ENCODE peak calls at places on chromosomes 12 and 14, in five cellular contexts. C is transverse colon, J is heart left ventricle, G is GM12892, Z is stomach. T is an unnamed sample.

GRCh38 chr12:48034835-48035805 is 30.8 kb upstream of the COL2A1 start:
- DNase-seq in C (no peak), J (no peak), Z (no peak), G (no peak), T (no peak)

GRCh38 chr12:87509233-87509820 is 519.9 kb downstream of the C12orf50 start:
- DNase-seq in J (no peak), C (no peak), Z (no peak), G (no peak), T (no peak)

GRCh38 chr14:106872619-106873446 is 1346.5 kb downstream of the TMEM121 start:
- DNase-seq in Z (peak; percentile 93), J (peak; percentile 20), G (no peak), C (peak; percentile 94), T (no peak)

GRCh38 chr12:106045251-106045674 is 93.5 kb downstream of the NUAK1 start:
- DNase-seq in Z (no peak), C (no peak), J (no peak), G (no peak), T (no peak)

GRCh38 chr12:122995503-122996187 is 15.2 kb downstream of the ARL6IP4 start:
- DNase-seq in Z (no peak), J (no peak), G (no peak), C (no peak), T (no peak)

GRCh38 chr12:104673294-104674062 is 216.7 kb downstream of the CHST11 start:
- DNase-seq in C (no peak), G (no peak), Z (no peak), J (no peak), T (no peak)

GRCh38 chr12:108304633-108305032 is 34.5 kb downstream of the CMKLR1 start:
- DNase-seq in C (no peak), G (no peak), J (no peak), Z (no peak), T (no peak)

GRCh38 chr14:22928237-22929103 is 706 bp downstream of the PRMT5 start:
- DNase-seq in J (no peak), G (no peak), C (no peak), Z (no peak), T (no peak)

GRCh38 chr12:115798309-115798917 is 479.1 kb downstream of the MED13L start:
- DNase-seq in Z (no peak), G (no peak), C (no peak), J (no peak), T (no peak)

GRCh38 chr12:50527086-50527726 is 22.4 kb downstream of the DIP2B start:
- DNase-seq in C (no peak), J (no peak), G (no peak), Z (no peak), T (no peak)

GRCh38 chr14:78764240-78764639 is 594.1 kb downstream of the NRXN3 start:
- DNase-seq in Z (no peak), C (no peak), J (no peak), G (no peak), T (no peak)

GRCh38 chr12:114679452-114679875 is 4.5 kb downstream of the TBX3 start:
- DNase-seq in G (no peak), Z (no peak), C (no peak), J (no peak), T (no peak)

GRCh38 chr12:69949324-69949723 is 124.3 kb downstream of the MYRFL start:
- DNase-seq in C (no peak), Z (no peak), J (no peak), G (no peak), T (no peak)

GRCh38 chr14:38339704-38340103 is 83.8 kb upstream of the CLEC14A start:
- DNase-seq in C (no peak), G (no peak), Z (no peak), J (no peak), T (no peak)

GRCh38 chr14:67241416-67242362 is at the start of gene PALS1:
- DNase-seq in J (no peak), C (no peak), Z (no peak), G (peak; percentile 34), T (no peak)
- TF ChIP-seq POLR2A in J (no peak), C (peak; percentile 66), Z (no peak), G (no peak), T (no peak)

DNA sequence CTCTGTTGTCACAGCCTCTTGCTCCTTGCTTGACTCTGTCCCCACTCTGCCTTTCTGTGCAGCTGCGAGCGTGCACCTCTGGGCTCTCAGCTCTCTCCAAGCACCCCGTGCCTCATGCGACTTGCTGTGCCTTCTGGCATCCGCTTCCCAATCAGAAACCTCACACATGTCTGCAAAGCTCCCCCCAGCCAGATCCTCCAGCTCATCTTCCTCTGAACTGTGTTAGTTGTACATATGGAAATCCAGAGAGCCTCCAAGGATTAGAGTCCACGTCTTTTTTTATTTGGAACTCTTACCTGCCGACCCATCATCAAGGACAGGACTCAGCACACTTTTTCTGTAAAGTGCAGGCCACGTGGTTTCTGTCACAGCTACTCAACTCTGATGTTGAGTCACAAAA is 70.5 kb downstream of the ANO2 start:
- DNase-seq in G (no peak), J (no peak), Z (no peak), C (no peak), T (peak; percentile 52)
- TF ChIP-seq POLR2A in G (no peak), J (no peak), Z (no peak), C (no peak), T (no peak)

DNA sequence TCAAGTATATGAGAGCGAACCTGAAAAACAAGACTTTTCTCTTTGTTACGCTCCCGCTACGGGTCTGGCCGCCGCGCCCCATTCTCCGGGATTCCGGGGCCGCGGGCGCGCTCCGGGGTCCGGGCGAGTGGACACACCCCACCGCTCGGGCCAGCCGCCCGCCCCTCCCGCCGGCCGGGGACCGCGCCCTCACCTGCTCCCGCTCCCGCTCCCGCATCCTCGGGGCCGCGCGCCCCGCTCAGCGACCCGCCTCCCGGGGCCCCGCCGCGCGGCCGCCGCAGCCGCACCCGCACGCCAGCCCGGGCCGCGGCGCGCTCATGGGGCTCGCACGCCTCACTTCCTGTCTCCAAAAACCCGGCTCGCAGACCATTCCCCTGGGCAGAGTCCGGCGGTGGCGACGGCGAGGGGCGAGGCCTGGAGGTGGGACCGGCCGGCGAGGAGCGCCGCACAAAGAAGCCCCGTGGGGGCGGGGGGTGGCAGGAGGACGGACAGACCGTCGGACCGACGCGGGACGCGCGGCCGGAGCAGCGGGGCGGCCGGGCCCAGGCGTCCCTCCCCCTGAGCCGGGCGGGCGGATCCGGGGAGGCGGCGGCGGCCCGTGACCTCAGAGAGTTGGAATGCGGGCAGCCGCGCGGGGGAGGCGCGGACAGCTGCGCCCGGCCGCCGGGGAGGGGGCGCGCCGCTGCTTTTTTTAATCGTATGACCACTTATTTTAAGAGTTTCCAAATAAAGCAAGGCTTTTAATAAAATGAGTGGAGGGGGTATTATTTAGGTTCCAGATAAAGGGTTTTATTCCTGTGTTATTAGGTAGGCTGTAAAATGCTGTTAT is at the start of gene PTPN21:
- DNase-seq in G (peak; percentile 37), C (peak; percentile 84), J (peak; percentile 85), Z (peak; percentile 76), T (no peak)
- TF ChIP-seq POLR2A in G (no peak), C (peak; percentile 55), J (no peak), Z (peak; percentile 26), T (no peak)

GRCh38 chr12:56160160-56160763 is 2.1 kb downstream of the MYL6 start:
- DNase-seq in Z (no peak), J (no peak), G (no peak), C (peak; percentile 63), T (no peak)
- TF ChIP-seq POLR2A in Z (peak; percentile 8), J (no peak), G (peak; percentile 71), C (peak; percentile 34), T (no peak)

GRCh38 chr14:24197066-24197465 is 1.8 kb upstream of the TM9SF1 start:
- DNase-seq in J (no peak), Z (no peak), C (no peak), G (no peak), T (no peak)

GRCh38 chr14:24196071-24197061 is 1.1 kb upstream of the TM9SF1 start:
- DNase-seq in Z (no peak), J (peak; percentile 24), C (no peak), G (no peak), T (no peak)

GRCh38 chr14:24194186-24194872 is 912 bp downstream of the TM9SF1 start:
- DNase-seq in Z (no peak), G (no peak), J (no peak), C (no peak), T (no peak)

GRCh38 chr14:24194873-24195185 is 412 bp downstream of the TM9SF1 start:
- DNase-seq in G (no peak), C (no peak), J (no peak), Z (no peak), T (no peak)

GRCh38 chr14:24195186-24196070 is at the start of gene TM9SF1:
- DNase-seq in C (peak; percentile 90), Z (peak; percentile 89), G (peak; percentile 94), J (peak; percentile 89), T (no peak)
- TF ChIP-seq POLR2A in C (peak; percentile 83), Z (peak; percentile 66), G (peak; percentile 72), J (no peak), T (no peak)

GRCh38 chr14:64215978-64216377 is 78.2 kb downstream of the ESR2 start:
- DNase-seq in Z (no peak), G (no peak), J (no peak), C (no peak), T (no peak)
- TF ChIP-seq POLR2A in Z (no peak), G (no peak), J (no peak), C (no peak), T (no peak)

DNA sequence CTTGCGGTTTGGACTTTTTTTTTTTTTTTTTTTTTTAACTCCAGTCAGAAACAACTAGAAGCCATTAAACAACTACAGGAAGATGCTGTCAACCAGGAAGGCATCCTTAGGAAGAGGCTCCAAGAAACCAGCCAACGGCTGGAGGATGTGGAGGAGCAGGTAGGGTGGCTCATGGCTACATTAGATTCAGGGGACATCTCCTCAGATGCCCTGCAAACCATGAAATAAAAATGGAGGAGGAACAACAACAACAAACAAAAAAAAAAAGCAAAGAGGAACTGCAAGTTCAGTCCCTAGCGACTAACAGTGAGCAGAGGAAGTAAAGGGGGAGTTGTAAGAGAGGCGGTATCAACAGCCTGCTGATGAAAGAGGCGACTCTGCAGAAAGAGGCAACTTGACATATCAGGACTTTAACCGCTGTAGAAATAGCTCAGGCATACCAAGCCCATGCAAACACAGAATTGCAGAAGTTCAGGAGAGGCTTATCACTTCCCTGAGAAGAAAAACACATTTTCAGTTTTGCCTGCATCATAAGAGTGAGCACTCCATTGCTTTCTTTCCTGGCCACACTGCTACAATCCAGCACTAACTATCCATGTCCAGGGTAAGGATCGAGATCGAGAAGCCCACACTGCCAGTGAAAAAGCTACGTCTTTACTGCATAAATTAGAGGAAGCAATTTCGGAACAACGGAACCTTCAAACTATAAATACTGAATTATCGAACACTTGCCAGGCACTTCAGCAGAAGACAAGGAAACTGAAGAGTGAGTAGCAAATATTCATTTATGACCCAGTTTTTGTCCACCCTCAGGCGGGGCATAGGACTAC is 103.5 kb upstream of the BCAT1 start:
- DNase-seq in G (no peak), J (peak; percentile 15), C (peak; percentile 31), Z (no peak), T (no peak)
- TF ChIP-seq POLR2A in G (peak; percentile 53), J (no peak), C (peak; percentile 60), Z (no peak), T (no peak)

T was measured in vagina.